ENCODE peak calls at places on chromosomes 11 and 22, in eight cellular contexts. E is ovary, U is upper lobe of right lung, O is IMR-90, P is uterus, Y is mucosa of descending colon, D is transverse colon, R is heart left ventricle. L is an unnamed sample. For H3K9me3 and H3K36me3, the result is how much of the 10 kb centered on the place peaks cover.

GRCh38 chr11:121300972-121301699 is 8.6 kb downstream of the SC5D start:
- DNase-seq in E (no peak), U (no peak), O (no peak), P (no peak), Y (no peak), D (no peak), R (no peak), L (no peak)

GRCh38 chr11:75311858-75312288 is 39.6 kb downstream of the ARRB1 start:
- DNase-seq in E (no peak), U (peak), O (peak), P (peak), Y (peak), D (peak), R (peak), L (peak)

GRCh38 chr11:22617868-22618267 is 7.8 kb downstream of the FANCF start:
- DNase-seq in E (no peak), U (no peak), O (no peak), P (no peak), Y (no peak), D (no peak), R (no peak), L (no peak)

GRCh38 chr11:125950178-125950490 is 4.3 kb downstream of the VSIG10L2 start:
- DNase-seq in E (no peak), U (no peak), O (no peak), P (no peak), Y (no peak), D (no peak), R (no peak), L (no peak)

GRCh38 chr11:116596346-116597260 is 176.2 kb downstream of the BUD13 start:
- DNase-seq in E (no peak), U (peak), O (no peak), P (no peak), Y (no peak), D (no peak), R (no peak), L (no peak)

GRCh38 chr22:38189104-38189503 is 7.5 kb upstream of the PLA2G6 start:
- DNase-seq in E (no peak), U (no peak), O (no peak), P (no peak), Y (no peak), D (no peak), R (no peak), L (no peak)

GRCh38 chr11:18722293-18722637 is 3.7 kb downstream of the IGSF22 start:
- DNase-seq in E (no peak), U (no peak), O (no peak), P (no peak), Y (no peak), D (no peak), R (no peak), L (no peak)

GRCh38 chr11:80330302-80330701 is 889.5 kb upstream of the TENM4 start:
- DNase-seq in E (no peak), U (no peak), O (peak), P (no peak), Y (no peak), D (no peak), R (no peak), L (no peak)

GRCh38 chr11:68999093-68999747 is 13.8 kb downstream of the MRGPRF start:
- DNase-seq in E (peak), U (no peak), O (no peak), P (peak), Y (no peak), D (peak), R (no peak), L (no peak)

GRCh38 chr22:18033204-18033998 is 9.0 kb upstream of the MICAL3 start:
- DNase-seq in E (no peak), U (no peak), O (peak), P (peak), Y (no peak), D (no peak), R (peak), L (no peak)

GRCh38 chr22:45977551-45978274 is 751 bp upstream of the WNT7B start:
- DNase-seq in E (no peak), U (no peak), O (peak), P (no peak), Y (no peak), D (no peak), R (no peak), L (no peak)

GRCh38 chr22:24772493-24773220 is 1.9 kb downstream of the PIWIL3 start:
- DNase-seq in E (no peak), U (no peak), O (peak), P (no peak), Y (no peak), D (no peak), R (no peak), L (no peak)

GRCh38 chr11:55726715-55727324 is 46.4 kb upstream of the OR5D13 start:
- DNase-seq in E (no peak), U (no peak), O (no peak), P (no peak), Y (no peak), D (no peak), R (no peak), L (no peak)

GRCh38 chr11:37141707-37142106 is 543.7 kb upstream of the RAG2 start:
- DNase-seq in E (no peak), U (no peak), O (no peak), P (no peak), Y (no peak), D (no peak), R (no peak), L (no peak)

GRCh38 chr11:37786214-37786755 is 1188.2 kb upstream of the RAG2 start:
- DNase-seq in E (no peak), U (no peak), O (peak), P (no peak), Y (no peak), D (no peak), R (no peak), L (no peak)

GRCh38 chr11:287821-288327 is 1.1 kb upstream of the PGGHG start:
- DNase-seq in E (no peak), U (peak), O (no peak), P (peak), Y (peak), D (peak), R (peak), L (peak)

GRCh38 chr22:43014062-43014875 is 680 bp downstream of the PACSIN2 start:
- DNase-seq in E (peak), U (peak), O (no peak), P (peak), Y (peak), D (peak), R (peak), L (peak)

GRCh38 chr11:27420722-27421572 is 51.6 kb downstream of the LGR4 start:
- DNase-seq in E (no peak), U (no peak), O (no peak), P (no peak), Y (no peak), D (no peak), R (no peak), L (no peak)

GRCh38 chr22:24200616-24201212 is 19.4 kb downstream of the SUSD2 start:
- DNase-seq in E (no peak), U (no peak), O (peak), P (no peak), Y (no peak), D (no peak), R (no peak), L (no peak)

GRCh38 chr11:34744511-34744910 is 123.6 kb downstream of the EHF start:
- DNase-seq in E (no peak), U (no peak), O (no peak), P (no peak), Y (no peak), D (no peak), R (no peak), L (no peak)

GRCh38 chr11:90601261-90601660 is 378.4 kb upstream of the CHORDC1 start:
- DNase-seq in E (no peak), U (no peak), O (no peak), P (no peak), Y (no peak), D (no peak), R (no peak), L (no peak)

GRCh38 chr11:113247231-113247630 is 67.2 kb upstream of the TTC12 start:
- DNase-seq in E (no peak), U (no peak), O (no peak), P (no peak), Y (no peak), D (no peak), R (no peak), L (no peak)

GRCh38 chr22:24059121-24059520 is 48.0 kb downstream of the CABIN1 start:
- DNase-seq in E (no peak), U (no peak), O (peak), P (no peak), Y (no peak), D (no peak), R (no peak), L (no peak)

GRCh38 chr22:24208012-24208749 is 26.9 kb downstream of the SUSD2 start:
- DNase-seq in E (no peak), U (no peak), O (peak), P (peak), Y (no peak), D (no peak), R (peak), L (no peak)

GRCh38 chr22:22110548-22111266 is 128.1 kb upstream of the TOP3B start:
- DNase-seq in E (no peak), U (no peak), O (peak), P (peak), Y (peak), D (peak), R (peak), L (no peak)

GRCh38 chr11:13384837-13385417 is 78.1 kb downstream of the BTBD10 start:
- DNase-seq in E (no peak), U (no peak), O (peak), P (no peak), Y (no peak), D (peak), R (no peak), L (no peak)

GRCh38 chr11:73185680-73186293 is 32.3 kb upstream of the P2RY2 start:
- DNase-seq in E (no peak), U (no peak), O (peak), P (no peak), Y (no peak), D (no peak), R (no peak), L (peak)

GRCh38 chr11:28860898-28861297 is 752.7 kb downstream of the METTL15 start:
- DNase-seq in E (no peak), U (no peak), O (peak), P (no peak), Y (no peak), D (no peak), R (no peak), L (no peak)

GRCh38 chr22:31275018-31275417 is 17.3 kb downstream of the PIK3IP1 start:
- DNase-seq in E (no peak), U (no peak), O (no peak), P (no peak), Y (no peak), D (no peak), R (no peak), L (no peak)

GRCh38 chr11:66852466-66853241 is 4.2 kb upstream of the LRFN4 start:
- DNase-seq in E (no peak), U (peak), O (no peak), P (no peak), Y (peak), D (no peak), R (no peak), L (no peak)

GRCh38 chr11:27362749-27363575 is at the start of gene CCDC34:
- DNase-seq in E (peak), U (peak), O (peak), P (peak), Y (peak), D (peak), R (peak), L (peak)

GRCh38 chr11:114377612-114378267 is 22.6 kb downstream of the C11orf71 start:
- DNase-seq in E (no peak), U (no peak), O (peak), P (no peak), Y (no peak), D (no peak), R (no peak), L (no peak)

GRCh38 chr11:2579315-2580060 is 120.3 kb downstream of the KCNQ1OT1 start:
- DNase-seq in E (peak), U (peak), O (no peak), P (peak), Y (peak), D (no peak), R (peak), L (peak)

GRCh38 chr22:27113211-27114030 is 456.0 kb downstream of the MIAT start:
- DNase-seq in E (no peak), U (no peak), O (peak), P (peak), Y (no peak), D (peak), R (peak), L (peak)

GRCh38 chr11:8768625-8769333 is 86.2 kb downstream of the RPL27A start:
- DNase-seq in E (no peak), U (no peak), O (peak), P (no peak), Y (no peak), D (no peak), R (peak), L (peak)
- TF ChIP-seq CTCF in E (no peak), U (peak), O (peak), P (peak), Y (no peak), D (no peak), R (peak), L (peak)

GRCh38 chr22:48635825-48636224 is 1191.8 kb downstream of the BRD1 start:
- DNase-seq in E (no peak), U (peak), O (no peak), P (no peak), Y (no peak), D (peak), R (no peak), L (no peak)
- H3K9me3 ChIP-seq in E (under half), U (under half), O (under half), P (under half), Y (under half), D (under half), R (under half), L (under half)

GRCh38 chr11:65586247-65586630 is 9.4 kb downstream of the KCNK7 start:
- DNase-seq in E (no peak), U (no peak), O (no peak), P (no peak), Y (no peak), D (no peak), R (no peak), L (no peak)

GRCh38 chr11:65585396-65586246 is 9.8 kb downstream of the EHBP1L1 start:
- DNase-seq in E (peak), U (no peak), O (no peak), P (no peak), Y (no peak), D (no peak), R (no peak), L (no peak)

GRCh38 chr11:65583589-65583988 is 7.7 kb downstream of the EHBP1L1 start:
- DNase-seq in E (no peak), U (no peak), O (no peak), P (no peak), Y (no peak), D (no peak), R (no peak), L (no peak)

GRCh38 chr11:65584102-65584501 is 8.2 kb downstream of the EHBP1L1 start:
- DNase-seq in E (peak), U (no peak), O (no peak), P (no peak), Y (no peak), D (no peak), R (no peak), L (no peak)

GRCh38 chr11:65584723-65585171 is 8.9 kb downstream of the EHBP1L1 start:
- DNase-seq in E (peak), U (no peak), O (no peak), P (no peak), Y (no peak), D (no peak), R (no peak), L (no peak)
- H3K36me3 ChIP-seq in E (under half), U (under half), O (under half), P (under half), Y (under half), D (under half), R (half or more), L (under half)

DNA sequence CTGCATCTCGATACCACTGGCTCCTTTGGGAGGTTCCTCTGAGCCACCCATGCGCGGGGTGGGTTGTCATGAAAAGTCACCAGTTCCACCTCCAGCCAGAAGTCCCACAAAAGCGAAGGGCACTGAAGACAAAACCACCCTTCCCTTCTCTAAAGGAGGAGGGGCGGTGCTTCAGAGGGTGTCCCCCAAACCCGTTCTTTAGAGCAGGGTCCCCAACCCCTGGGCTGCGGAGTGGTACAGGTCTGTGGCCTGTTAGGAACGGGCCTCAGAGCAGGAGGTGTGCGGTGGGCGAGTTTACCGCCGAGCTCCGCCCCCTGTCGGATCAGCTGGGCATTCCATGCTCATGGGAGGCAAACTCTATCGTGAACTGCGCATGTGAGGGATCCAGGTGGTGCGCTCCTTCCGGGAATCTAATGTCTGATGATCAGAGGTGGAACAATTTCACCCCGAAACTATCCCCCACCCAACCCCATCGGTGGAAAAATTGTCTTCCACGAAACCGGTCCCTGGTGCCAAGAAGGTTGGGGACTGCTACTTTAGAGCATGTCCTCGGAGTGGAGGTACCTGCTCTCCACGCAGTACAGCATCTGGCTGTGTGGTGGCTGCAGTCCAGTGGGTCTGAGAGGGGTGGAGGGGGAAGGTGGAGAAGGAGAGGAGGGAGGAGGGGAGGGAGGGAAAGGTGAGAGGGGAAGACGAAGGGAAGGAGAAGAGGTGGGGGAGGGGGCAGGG is 72.9 kb upstream of the SEPTIN5 start:
- DNase-seq in E (no peak), U (no peak), O (no peak), P (no peak), Y (no peak), D (no peak), R (no peak), L (no peak)
- TF ChIP-seq CTCF in E (no peak), U (peak), O (peak), P (no peak), Y (no peak), D (peak), R (peak), L (peak)

GRCh38 chr11:7436657-7437056 is 48.6 kb upstream of the OLFML1 start:
- DNase-seq in E (no peak), U (no peak), O (no peak), P (no peak), Y (no peak), D (no peak), R (no peak), L (no peak)
- H3K9me3 ChIP-seq in E (under half), U (under half), O (under half), P (under half), Y (under half), D (under half), R (under half), L (under half)

GRCh38 chr11:9525116-9525515 is 48.4 kb upstream of the WEE1 start:
- DNase-seq in E (no peak), U (no peak), O (peak), P (no peak), Y (no peak), D (no peak), R (no peak), L (no peak)

GRCh38 chr11:9528573-9529332 is 44.7 kb upstream of the WEE1 start:
- DNase-seq in E (no peak), U (no peak), O (no peak), P (no peak), Y (no peak), D (no peak), R (no peak), L (no peak)

GRCh38 chr11:9527481-9528140 is 45.9 kb upstream of the WEE1 start:
- DNase-seq in E (no peak), U (no peak), O (peak), P (peak), Y (no peak), D (no peak), R (no peak), L (no peak)

GRCh38 chr11:9528141-9528511 is 45.3 kb upstream of the WEE1 start:
- DNase-seq in E (no peak), U (no peak), O (no peak), P (no peak), Y (no peak), D (no peak), R (no peak), L (no peak)

DNA sequence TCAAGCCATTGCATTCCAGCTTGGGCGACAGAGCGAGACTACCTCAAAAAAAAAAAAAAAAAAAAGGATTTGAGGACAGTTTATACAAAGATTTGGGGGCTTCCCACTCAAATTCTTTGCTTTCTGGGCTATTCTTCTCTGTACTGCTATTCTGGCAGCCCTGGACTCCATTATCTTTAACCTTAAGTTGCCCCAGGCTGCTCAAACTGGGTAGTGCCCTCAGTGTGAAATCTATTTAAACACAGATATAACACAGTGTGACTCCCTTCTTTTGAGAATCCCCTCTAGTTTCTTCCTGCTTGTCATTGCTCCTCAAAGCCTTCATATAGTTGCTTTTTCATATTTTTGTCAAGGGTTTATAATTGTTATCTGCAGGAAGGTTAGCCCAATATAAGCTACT is 49.5 kb upstream of the WEE1 start:
- DNase-seq in E (no peak), U (no peak), O (no peak), P (no peak), Y (no peak), D (no peak), R (no peak), L (no peak)
- H3K36me3 ChIP-seq in E (under half), U (under half), O (under half), P (under half), Y (under half), D (under half), R (under half), L (half or more)

GRCh38 chr11:70739811-70740474 is 341.6 kb downstream of the CTTN start:
- DNase-seq in E (no peak), U (peak), O (no peak), P (no peak), Y (no peak), D (no peak), R (no peak), L (no peak)
- TF ChIP-seq CTCF in E (no peak), U (no peak), O (no peak), P (no peak), Y (no peak), D (no peak), R (no peak), L (no peak)

GRCh38 chr11:12274558-12275197 is 102.7 kb upstream of the PARVA start:
- DNase-seq in E (no peak), U (no peak), O (peak), P (no peak), Y (no peak), D (no peak), R (no peak), L (no peak)
- H3K9me3 ChIP-seq in E (under half), U (under half), O (under half), P (under half), Y (under half), D (under half), R (under half), L (under half)

GRCh38 chr22:30026751-30027150 is 53.5 kb upstream of the HORMAD2 start:
- DNase-seq in E (no peak), U (no peak), O (no peak), P (no peak), Y (no peak), D (no peak), R (no peak), L (no peak)

GRCh38 chr22:30027169-30027568 is 53.1 kb upstream of the HORMAD2 start:
- DNase-seq in E (no peak), U (no peak), O (no peak), P (no peak), Y (peak), D (peak), R (no peak), L (no peak)

GRCh38 chr22:30023099-30023498 is 57.2 kb upstream of the HORMAD2 start:
- DNase-seq in E (no peak), U (no peak), O (peak), P (no peak), Y (no peak), D (no peak), R (no peak), L (no peak)

GRCh38 chr22:30024231-30024630 is 56.0 kb upstream of the HORMAD2 start:
- DNase-seq in E (no peak), U (no peak), O (no peak), P (no peak), Y (no peak), D (no peak), R (no peak), L (no peak)

GRCh38 chr22:30025187-30025586 is 55.1 kb upstream of the HORMAD2 start:
- DNase-seq in E (no peak), U (no peak), O (no peak), P (no peak), Y (no peak), D (no peak), R (no peak), L (no peak)
- H3K36me3 ChIP-seq in E (under half), U (half or more), O (half or more), P (under half), Y (under half), D (under half), R (half or more), L (half or more)

GRCh38 chr11:107712342-107712741 is 486 bp upstream of the SLN start:
- DNase-seq in E (no peak), U (no peak), O (no peak), P (no peak), Y (no peak), D (no peak), R (no peak), L (no peak)
- TF ChIP-seq CTCF in E (no peak), U (no peak), O (no peak), P (no peak), Y (no peak), D (no peak), R (no peak), L (no peak)

L was measured in psoas muscle.